ENCODE peak calls at places on chromosomes 5 and 9, in four cellular contexts. A is IMR-90, M is tibial artery, G is cardiac muscle cell. Y is an unnamed sample.
A peak's percentile ranks its signal among the peaks of the same experiment; 100 is the strongest.

GRCh38 chr9:126838895-126839294 is 21.5 kb upstream of the ZBTB34 start:
- DNase-seq in A (no peak), M (no peak), G (no peak), Y (no peak)

GRCh38 chr9:70081120-70081495 is 37.5 kb downstream of the MAMDC2 start:
- DNase-seq in A (peak; percentile 76), M (no peak), G (no peak), Y (no peak)

GRCh38 chr9:123418506-123418905 is 62.5 kb downstream of the CRB2 start:
- DNase-seq in A (no peak), M (peak; percentile 47), G (no peak), Y (peak; percentile 6)

GRCh38 chr9:38025166-38025565 is 43.9 kb downstream of the SHB start:
- DNase-seq in A (no peak), M (no peak), G (no peak), Y (no peak)

GRCh38 chr5:105506692-105507277 is 1944.2 kb upstream of the NUDT12 start:
- DNase-seq in A (peak; percentile 16), M (no peak), G (peak; percentile 1), Y (no peak)

GRCh38 chr5:108143581-108143980 is 238.3 kb downstream of the FBXL17 start:
- DNase-seq in A (peak; percentile 67), M (no peak), G (peak; percentile 26), Y (no peak)

GRCh38 chr5:97726106-97726505 is 543.1 kb upstream of the RIOK2 start:
- DNase-seq in A (no peak), M (no peak), G (no peak), Y (no peak)

GRCh38 chr9:119968837-119969707 is 599.8 kb upstream of the BRINP1 start:
- DNase-seq in A (peak; percentile 61), M (peak; percentile 87), G (peak; percentile 81), Y (peak; percentile 91)

GRCh38 chr9:13758876-13759275 is 479.4 kb upstream of the MPDZ start:
- DNase-seq in A (no peak), M (no peak), G (peak; percentile 1), Y (no peak)

GRCh38 chr9:107707419-107707837 is 217.9 kb upstream of the KLF4 start:
- DNase-seq in A (peak; percentile 97), M (no peak), G (peak; percentile 95), Y (no peak)

GRCh38 chr5:143442398-143442797 is 38.9 kb upstream of the NR3C1 start:
- DNase-seq in A (peak; percentile 71), M (no peak), G (peak; percentile 13), Y (no peak)

GRCh38 chr5:93378073-93378472 is 202.9 kb downstream of the NR2F1-AS1 start:
- DNase-seq in A (peak; percentile 95), M (no peak), G (peak; percentile 40), Y (no peak)

GRCh38 chr9:36575411-36575882 is 2.8 kb downstream of the MELK start:
- DNase-seq in A (peak; percentile 78), M (no peak), G (peak; percentile 74), Y (no peak)

GRCh38 chr9:84953797-84954695 is 284.5 kb downstream of the NTRK2 start:
- DNase-seq in A (peak; percentile 1), M (peak; percentile 88), G (peak; percentile 69), Y (peak; percentile 77)

GRCh38 chr5:74054139-74054538 is 428.1 kb downstream of the ARHGEF28 start:
- DNase-seq in A (no peak), M (no peak), G (no peak), Y (no peak)

GRCh38 chr9:21408817-21409216 is at the start of gene IFNA8:
- DNase-seq in A (no peak), M (no peak), G (no peak), Y (no peak)

GRCh38 chr5:176713409-176713808 is 66.1 kb downstream of the TSPAN17 start:
- DNase-seq in A (no peak), M (no peak), G (no peak), Y (no peak)

GRCh38 chr5:74098456-74098855 is 472.5 kb downstream of the ARHGEF28 start:
- DNase-seq in A (no peak), M (no peak), G (no peak), Y (no peak)

GRCh38 chr9:86077286-86077685 is 22.1 kb downstream of the GOLM1 start:
- DNase-seq in A (no peak), M (no peak), G (no peak), Y (no peak)

GRCh38 chr9:129012343-129012742 is 15.8 kb downstream of the SH3GLB2 start:
- DNase-seq in A (no peak), M (no peak), G (no peak), Y (no peak)

GRCh38 chr9:117643288-117643654 is 60.9 kb upstream of the TLR4 start:
- DNase-seq in A (no peak), M (no peak), G (no peak), Y (no peak)

GRCh38 chr9:74379718-74380117 is 117.4 kb upstream of the RORB start:
- DNase-seq in A (no peak), M (no peak), G (peak; percentile 0), Y (no peak)

GRCh38 chr9:83267741-83268140 is 204.8 kb upstream of the RASEF start:
- DNase-seq in A (no peak), M (no peak), G (no peak), Y (no peak)

GRCh38 chr5:66985394-66985793 is 211.2 kb downstream of the CD180 start:
- DNase-seq in A (no peak), M (no peak), G (no peak), Y (no peak)
- H3K4me1 ChIP-seq in A (peaks cover 6% of the 10 kb centered on the region), M (peaks cover 58% of the 10 kb centered on the region), G (peaks cover 42% of the 10 kb centered on the region), Y (peaks cover 6% of the 10 kb centered on the region)

DNA sequence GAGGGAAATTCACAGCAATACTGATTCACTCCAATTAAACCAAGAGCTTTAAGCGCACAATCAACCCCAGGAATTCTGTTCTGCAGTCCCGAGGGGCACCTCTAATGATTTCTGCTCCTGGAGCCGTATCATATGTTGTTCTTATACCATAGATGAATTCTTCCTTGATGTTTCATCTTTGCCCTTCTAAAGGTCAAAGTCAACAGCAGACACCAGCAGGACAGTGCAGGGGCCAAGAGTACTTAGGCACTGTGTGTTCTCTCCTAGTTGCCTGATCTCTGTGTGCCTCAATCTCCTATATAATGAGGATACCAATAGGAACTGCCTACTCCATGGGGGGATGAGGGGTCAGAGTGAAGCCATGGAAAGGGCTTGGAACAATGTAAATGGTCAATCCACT is 16.5 kb downstream of the EPB41L4B start:
- DNase-seq in A (no peak), M (no peak), G (no peak), Y (no peak)
- H3K27ac ChIP-seq in A (no peak overlapping the region), M (no peak overlapping the region), G (no peak overlapping the region), Y (no peak overlapping the region)

GRCh38 chr5:133777951-133778350 is 165.6 kb upstream of the FSTL4 start:
- DNase-seq in A (no peak), M (no peak), G (no peak), Y (no peak)
- H3K4me3 ChIP-seq in A (no peak overlapping the region), M (no peak overlapping the region), G (no peak overlapping the region), Y (no peak overlapping the region)

GRCh38 chr9:92718086-92719001 is 46.3 kb downstream of the BICD2 start:
- DNase-seq in A (no peak), M (no peak), G (no peak), Y (peak; percentile 29)

GRCh38 chr9:92719028-92719647 is 45.5 kb downstream of the BICD2 start:
- DNase-seq in A (no peak), M (no peak), G (no peak), Y (no peak)

GRCh38 chr9:92720807-92721535 is 43.7 kb downstream of the BICD2 start:
- DNase-seq in A (no peak), M (no peak), G (no peak), Y (peak; percentile 28)

GRCh38 chr9:92721548-92721947 is 43.1 kb downstream of the BICD2 start:
- DNase-seq in A (no peak), M (no peak), G (no peak), Y (no peak)

GRCh38 chr9:92720209-92720765 is 44.3 kb downstream of the BICD2 start:
- DNase-seq in A (no peak), M (no peak), G (no peak), Y (no peak)
- H3K4me1 ChIP-seq in A (no peaks in the 10 kb centered on the region), M (no peaks in the 10 kb centered on the region), G (no peaks in the 10 kb centered on the region), Y (no peaks in the 10 kb centered on the region)

DNA sequence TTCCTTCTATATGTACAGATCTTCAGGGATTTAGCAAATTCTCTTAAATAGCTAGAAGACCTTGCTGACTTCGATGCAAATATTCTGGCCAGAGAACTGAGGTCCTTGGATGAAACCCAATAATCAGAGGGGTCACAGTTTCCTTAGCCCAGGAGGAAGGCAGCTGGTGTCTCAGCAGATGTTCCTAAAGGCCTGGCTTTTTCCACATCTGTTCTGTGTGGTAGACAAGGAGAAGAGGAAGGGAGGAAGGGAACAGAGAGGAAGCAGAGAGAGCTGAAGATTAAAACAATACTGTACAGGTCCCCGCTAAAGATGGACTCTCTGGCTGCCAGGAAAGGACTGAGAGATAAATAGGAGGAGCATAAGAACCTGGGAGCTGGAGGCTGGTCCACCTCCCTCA is 33.1 kb downstream of the BOD1 start:
- DNase-seq in A (no peak), M (no peak), G (no peak), Y (no peak)
- H3K27ac ChIP-seq in A (no peak overlapping the region), M (no peak overlapping the region), G (no peak overlapping the region), Y (no peak overlapping the region)

GRCh38 chr5:120124961-120125360 is 339.1 kb upstream of the PRR16 start:
- DNase-seq in A (peak; percentile 36), M (no peak), G (no peak), Y (no peak)

GRCh38 chr5:120122711-120123110 is 341.4 kb upstream of the PRR16 start:
- DNase-seq in A (no peak), M (no peak), G (no peak), Y (no peak)

GRCh38 chr5:120124031-120124430 is 340.1 kb upstream of the PRR16 start:
- DNase-seq in A (no peak), M (no peak), G (no peak), Y (no peak)
- H3K4me3 ChIP-seq in A (no peak overlapping the region), M (no peak overlapping the region), G (no peak overlapping the region), Y (no peak overlapping the region)

DNA sequence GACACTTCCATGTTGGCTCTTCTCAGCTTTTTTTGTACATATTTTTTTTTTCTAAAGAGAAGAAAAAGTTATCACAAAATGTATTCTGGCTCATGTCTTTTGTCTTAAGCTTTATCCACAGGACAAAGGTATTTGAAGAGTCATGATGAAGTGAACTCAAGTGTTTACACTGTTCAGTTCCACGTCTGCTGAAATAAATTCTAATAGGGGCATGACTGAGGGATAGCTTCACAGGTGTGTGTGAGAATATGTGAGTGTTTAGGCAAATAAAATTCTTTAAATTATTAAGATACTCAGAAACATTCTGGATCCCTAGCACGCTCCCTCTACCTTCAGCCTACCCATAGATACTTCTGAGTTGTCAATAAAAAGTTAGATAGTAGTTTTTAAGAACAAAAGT is 59.8 kb downstream of the BAAT start:
- DNase-seq in A (no peak), M (no peak), G (no peak), Y (no peak)
- H3K4me1 ChIP-seq in A (no peaks in the 10 kb centered on the region), M (no peaks in the 10 kb centered on the region), G (no peaks in the 10 kb centered on the region), Y (no peaks in the 10 kb centered on the region)

GRCh38 chr5:125457617-125458016 is 711.2 kb upstream of the ZNF608 start:
- DNase-seq in A (no peak), M (no peak), G (no peak), Y (no peak)

GRCh38 chr5:125453011-125453410 is 706.6 kb upstream of the ZNF608 start:
- DNase-seq in A (no peak), M (no peak), G (no peak), Y (no peak)

GRCh38 chr5:125450803-125451202 is 704.4 kb upstream of the ZNF608 start:
- DNase-seq in A (peak; percentile 67), M (no peak), G (peak; percentile 76), Y (no peak)

GRCh38 chr5:125451622-125452021 is 705.2 kb upstream of the ZNF608 start:
- DNase-seq in A (no peak), M (no peak), G (no peak), Y (no peak)

GRCh38 chr5:125455041-125455440 is 708.6 kb upstream of the ZNF608 start:
- DNase-seq in A (peak; percentile 53), M (no peak), G (peak; percentile 38), Y (no peak)
- H3K27ac ChIP-seq in A (no peak overlapping the region), M (no peak overlapping the region), G (no peak overlapping the region), Y (no peak overlapping the region)

GRCh38 chr5:169003721-169004481 is 297.0 kb downstream of the SLIT3 start:
- DNase-seq in A (no peak), M (peak; percentile 78), G (peak; percentile 25), Y (no peak)
- H3K4me3 ChIP-seq in A (no peak overlapping the region), M (peak overlapping the region; percentile 12), G (no peak overlapping the region), Y (no peak overlapping the region)